ENCODE peak calls at places on chromosomes 12 and 14, in four cellular contexts. C is mammary epithelial cell, H is IMR-90, Y is omental fat pad. K is an unnamed sample.

GRCh38 chr14:76169776-76170175 is 18.1 kb downstream of the GPATCH2L start:
- DNase-seq in C (peak), H (no peak), Y (no peak), K (no peak)

GRCh38 chr12:115433014-115433634 is 749.1 kb upstream of the TBX3 start:
- DNase-seq in C (peak), H (no peak), Y (no peak), K (no peak)

GRCh38 chr12:2557589-2557988 is 237.2 kb upstream of the FKBP4 start:
- DNase-seq in C (no peak), H (no peak), Y (no peak), K (no peak)

GRCh38 chr12:31590730-31591307 is at the start of gene DENND5B:
- DNase-seq in C (peak), H (peak), Y (peak), K (peak)

GRCh38 chr12:84376320-84376719 is 536.3 kb downstream of the SLC6A15 start:
- DNase-seq in C (no peak), H (no peak), Y (no peak), K (no peak)

GRCh38 chr12:120766569-120766965 is 40.9 kb downstream of the ACADS start:
- DNase-seq in C (no peak), H (no peak), Y (no peak), K (no peak)

GRCh38 chr14:68967459-68967940 is 11.6 kb downstream of the ACTN1 start:
- DNase-seq in C (no peak), H (no peak), Y (peak), K (no peak)

GRCh38 chr14:62443796-62444195 is 601.5 kb downstream of the KCNH5 start:
- DNase-seq in C (peak), H (peak), Y (no peak), K (no peak)

GRCh38 chr12:26119391-26119981 is 5.4 kb downstream of the BHLHE41 start:
- DNase-seq in C (peak), H (peak), Y (no peak), K (no peak)

GRCh38 chr12:30661210-30661609 is 34.5 kb downstream of the IPO8 start:
- DNase-seq in C (no peak), H (no peak), Y (no peak), K (no peak)

GRCh38 chr12:53795927-53796326 is 44.1 kb upstream of the CISTR start:
- DNase-seq in C (no peak), H (no peak), Y (no peak), K (no peak)

GRCh38 chr14:88325883-88326282 is 2.8 kb upstream of the KCNK10 start:
- DNase-seq in C (no peak), H (no peak), Y (no peak), K (no peak)

GRCh38 chr14:69701269-69701668 is 65.7 kb upstream of the SRSF5 start:
- DNase-seq in C (no peak), H (no peak), Y (no peak), K (no peak)

GRCh38 chr12:114399664-114400211 is 6.2 kb downstream of the TBX5 start:
- DNase-seq in C (peak), H (peak), Y (no peak), K (peak)

GRCh38 chr12:106994579-106995220 is 7.8 kb upstream of the MTERF2 start:
- DNase-seq in C (no peak), H (peak), Y (no peak), K (no peak)

GRCh38 chr12:121124402-121125109 is 8.1 kb upstream of the P2RX7 start:
- DNase-seq in C (peak), H (peak), Y (no peak), K (no peak)

GRCh38 chr12:113097716-113098427 is 37.7 kb downstream of the RASAL1 start:
- DNase-seq in C (no peak), H (no peak), Y (no peak), K (no peak)

GRCh38 chr12:120832712-120833111 is 71.4 kb downstream of the SPPL3 start:
- DNase-seq in C (no peak), H (no peak), Y (no peak), K (no peak)

GRCh38 chr14:74326369-74327152 is 21.7 kb upstream of the VRTN start:
- DNase-seq in C (no peak), H (no peak), Y (no peak), K (peak)

GRCh38 chr12:1171657-1172056 is 180.6 kb downstream of the ERC1 start:
- DNase-seq in C (no peak), H (no peak), Y (no peak), K (no peak)

GRCh38 chr12:125068391-125068790 is 3.2 kb downstream of the AACS start:
- DNase-seq in C (no peak), H (no peak), Y (no peak), K (no peak)

GRCh38 chr12:56979628-56980027 is 22.2 kb upstream of the RDH16 start:
- DNase-seq in C (peak), H (no peak), Y (no peak), K (no peak)

GRCh38 chr14:87617079-87617478 is 375.9 kb downstream of the GALC start:
- DNase-seq in C (no peak), H (no peak), Y (no peak), K (no peak)

GRCh38 chr14:103033744-103034143 is 23.6 kb downstream of the CDC42BPB start:
- DNase-seq in C (no peak), H (no peak), Y (no peak), K (no peak)

GRCh38 chr14:96208739-96209138 is 4.1 kb downstream of the BDKRB2 start:
- DNase-seq in C (no peak), H (no peak), Y (no peak), K (no peak)

GRCh38 chr12:13592063-13592942 is 389.1 kb downstream of the GRIN2B start:
- DNase-seq in C (peak), H (no peak), Y (no peak), K (peak)

GRCh38 chr14:39731912-39732311 is 299.7 kb upstream of the FBXO33 start:
- DNase-seq in C (no peak), H (no peak), Y (no peak), K (no peak)

GRCh38 chr12:122837306-122838265 is 2.3 kb downstream of the HIP1R start:
- DNase-seq in C (no peak), H (no peak), Y (no peak), K (no peak)

GRCh38 chr14:94761999-94762377 is 7.9 kb downstream of the GSC start:
- DNase-seq in C (peak), H (no peak), Y (no peak), K (no peak)

GRCh38 chr12:63045020-63045860 is 105.8 kb downstream of the AVPR1A start:
- DNase-seq in C (peak), H (peak), Y (no peak), K (no peak)

GRCh38 chr14:52961060-52961639 is 10.3 kb upstream of the FERMT2 start:
- DNase-seq in C (peak), H (peak), Y (no peak), K (peak)

GRCh38 chr12:74685385-74685784 is 147.8 kb downstream of the ATXN7L3B start:
- DNase-seq in C (no peak), H (no peak), Y (no peak), K (no peak)

GRCh38 chr12:119419371-119419770 is 84.8 kb downstream of the CCDC60 start:
- DNase-seq in C (no peak), H (no peak), Y (no peak), K (no peak)

GRCh38 chr12:33357181-33357580 is 82.4 kb downstream of the SYT10 start:
- DNase-seq in C (no peak), H (no peak), Y (no peak), K (no peak)

GRCh38 chr14:65594153-65594881 is 181.8 kb downstream of the FUT8 start:
- DNase-seq in C (no peak), H (no peak), Y (no peak), K (no peak)

GRCh38 chr14:71355324-71356201 is 448.3 kb downstream of the PCNX1 start:
- DNase-seq in C (peak), H (peak), Y (no peak), K (no peak)

GRCh38 chr14:62532186-62532585 is 513.1 kb downstream of the KCNH5 start:
- DNase-seq in C (peak), H (peak), Y (no peak), K (no peak)

GRCh38 chr12:114682920-114683708 is 861 bp downstream of the TBX3 start:
- DNase-seq in C (peak), H (no peak), Y (no peak), K (no peak)

GRCh38 chr14:74667758-74668157 is 45.1 kb downstream of the AREL1 start:
- DNase-seq in C (no peak), H (peak), Y (no peak), K (no peak)

GRCh38 chr12:115407036-115407435 is 723.1 kb upstream of the TBX3 start:
- DNase-seq in C (no peak), H (no peak), Y (no peak), K (no peak)

GRCh38 chr12:128932521-128932920 is 79.2 kb downstream of the GLT1D1 start:
- DNase-seq in C (no peak), H (no peak), Y (no peak), K (no peak)

GRCh38 chr12:128929046-128929445 is 75.8 kb downstream of the GLT1D1 start:
- DNase-seq in C (no peak), H (no peak), Y (no peak), K (no peak)

GRCh38 chr12:128930591-128930990 is 77.3 kb downstream of the GLT1D1 start:
- DNase-seq in C (no peak), H (no peak), Y (no peak), K (no peak)

GRCh38 chr12:128933039-128933438 is 79.8 kb downstream of the GLT1D1 start:
- DNase-seq in C (no peak), H (no peak), Y (no peak), K (no peak)

GRCh38 chr12:128933926-128934325 is 80.6 kb downstream of the GLT1D1 start:
- DNase-seq in C (no peak), H (no peak), Y (no peak), K (no peak)
- TF ChIP-seq CTCF in C (no peak), H (no peak), Y (no peak), K (no peak)

GRCh38 chr14:64137657-64138290 is 156.4 kb downstream of the ESR2 start:
- DNase-seq in C (no peak), H (peak), Y (no peak), K (no peak)
- TF ChIP-seq CTCF in C (no peak), H (peak), Y (no peak), K (no peak)

GRCh38 chr12:6370576-6370935 is 4.8 kb downstream of the SCNN1A start:
- DNase-seq in C (no peak), H (no peak), Y (no peak), K (no peak)

GRCh38 chr12:6368906-6369525 is 6.3 kb downstream of the SCNN1A start:
- DNase-seq in C (no peak), H (no peak), Y (no peak), K (no peak)

GRCh38 chr12:6367969-6368892 is 7.1 kb downstream of the SCNN1A start:
- DNase-seq in C (no peak), H (no peak), Y (no peak), K (no peak)

GRCh38 chr12:6369916-6370575 is 5.3 kb downstream of the SCNN1A start:
- DNase-seq in C (no peak), H (no peak), Y (no peak), K (no peak)

DNA sequence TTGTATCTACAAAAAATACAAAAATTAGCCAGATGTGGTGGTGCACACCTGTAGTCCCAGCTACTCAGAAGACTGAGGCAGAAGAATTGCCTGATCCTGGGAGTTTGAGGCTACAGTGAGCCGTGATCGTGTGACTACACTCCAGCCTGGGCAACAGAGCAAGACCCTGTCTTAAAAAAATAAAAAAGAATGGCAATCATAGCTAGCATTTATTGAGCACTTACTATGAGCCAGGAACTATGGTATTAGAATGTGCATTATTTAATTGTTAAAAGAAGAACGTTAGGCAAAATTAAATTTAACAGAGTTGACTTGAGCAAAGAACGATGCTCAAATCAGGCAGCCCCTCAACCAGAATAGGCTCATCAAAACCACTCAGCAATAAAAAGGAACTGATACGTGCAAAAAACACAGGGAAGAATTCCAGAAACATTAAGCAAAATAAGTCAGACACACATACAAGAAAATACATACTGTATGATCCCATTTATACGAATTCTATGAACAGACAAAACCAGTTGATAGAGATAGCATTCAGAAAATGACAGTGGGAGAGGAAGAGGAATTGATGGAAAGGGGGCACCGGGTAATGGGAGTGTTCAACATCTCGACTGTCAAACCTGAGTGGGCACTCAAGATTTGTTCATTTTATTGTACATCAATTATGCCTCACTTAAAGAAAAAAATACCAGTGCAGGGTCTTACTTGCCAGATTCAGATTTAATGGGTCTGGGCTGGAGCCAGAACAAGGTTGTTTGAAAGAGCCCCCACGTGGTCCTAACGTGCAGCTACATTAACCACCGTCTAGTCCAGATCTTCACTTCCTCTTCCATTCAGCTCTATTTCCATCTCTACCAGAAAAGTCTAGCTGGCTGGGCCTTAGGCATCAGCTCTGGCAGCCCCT is 8.0 kb downstream of the SCNN1A start:
- DNase-seq in C (no peak), H (peak), Y (no peak), K (no peak)
- TF ChIP-seq CTCF in C (peak), H (peak), Y (no peak), K (no peak)

GRCh38 chr12:81615031-81615430 is 144.1 kb downstream of the PPFIA2 start:
- DNase-seq in C (no peak), H (no peak), Y (no peak), K (no peak)

GRCh38 chr12:81610955-81611889 is 147.9 kb downstream of the PPFIA2 start:
- DNase-seq in C (peak), H (peak), Y (no peak), K (peak)
- TF ChIP-seq CTCF in C (peak), H (peak), Y (no peak), K (peak)

GRCh38 chr12:105504286-105504685 is 173.8 kb downstream of the C12orf75 start:
- DNase-seq in C (no peak), H (no peak), Y (no peak), K (no peak)
- TF ChIP-seq CTCF in C (no peak), H (no peak), Y (no peak), K (no peak)

K was measured in endothelial cell.